ENCODE peak calls at places on chromosomes 3 and 15, in seven cellular contexts. One of them, this sample, is unnamed.
A peak's percentile ranks its signal among the peaks of the same experiment; 100 is the strongest.

GRCh38 chr3:78580691-78581090 is 1187.1 kb downstream of the ROBO1 start:
- DNase-seq in activated CD4-positive, alpha-beta T cell treated with anti-CD3 and anti-CD28 coated beads, Interleukin-2, amount 50 U/mL, for 48 hours: no peak
- DNase-seq in head of caudate nucleus: no peak
- DNase-seq in EL: peak; percentile 10
- DNase-seq in AG08395: no peak
- DNase-seq in midbrain: no peak
- DNase-seq in amygdala: no peak
- DNase-seq in this sample: no peak

GRCh38 chr3:102133376-102133775 is 284.1 kb downstream of the NFKBIZ start:
- DNase-seq in activated CD4-positive, alpha-beta T cell treated with anti-CD3 and anti-CD28 coated beads, Interleukin-2, amount 50 U/mL, for 48 hours: no peak
- DNase-seq in head of caudate nucleus: no peak
- DNase-seq in EL: no peak
- DNase-seq in AG08395: no peak
- DNase-seq in midbrain: no peak
- DNase-seq in amygdala: no peak
- DNase-seq in this sample: no peak

GRCh38 chr15:96053039-96054021 is 277.2 kb upstream of the NR2F2 start:
- DNase-seq in activated CD4-positive, alpha-beta T cell treated with anti-CD3 and anti-CD28 coated beads, Interleukin-2, amount 50 U/mL, for 48 hours: no peak
- DNase-seq in head of caudate nucleus: no peak
- DNase-seq in EL: no peak
- DNase-seq in AG08395: no peak
- DNase-seq in midbrain: no peak
- DNase-seq in amygdala: peak; percentile 32
- DNase-seq in this sample: no peak

GRCh38 chr3:182618981-182619591 is 174.2 kb upstream of the ATP11B start:
- DNase-seq in activated CD4-positive, alpha-beta T cell treated with anti-CD3 and anti-CD28 coated beads, Interleukin-2, amount 50 U/mL, for 48 hours: no peak
- DNase-seq in head of caudate nucleus: no peak
- DNase-seq in EL: peak; percentile 51
- DNase-seq in AG08395: no peak
- DNase-seq in midbrain: no peak
- DNase-seq in amygdala: no peak
- DNase-seq in this sample: no peak

GRCh38 chr3:126442849-126443229 is 32.9 kb downstream of the ZXDC start:
- DNase-seq in activated CD4-positive, alpha-beta T cell treated with anti-CD3 and anti-CD28 coated beads, Interleukin-2, amount 50 U/mL, for 48 hours: no peak
- DNase-seq in head of caudate nucleus: no peak
- DNase-seq in EL: no peak
- DNase-seq in AG08395: no peak
- DNase-seq in midbrain: no peak
- DNase-seq in amygdala: no peak
- DNase-seq in this sample: no peak

GRCh38 chr3:188888321-188889056 is 283.3 kb upstream of the TPRG1 start:
- DNase-seq in activated CD4-positive, alpha-beta T cell treated with anti-CD3 and anti-CD28 coated beads, Interleukin-2, amount 50 U/mL, for 48 hours: no peak
- DNase-seq in head of caudate nucleus: no peak
- DNase-seq in EL: no peak
- DNase-seq in AG08395: no peak
- DNase-seq in midbrain: no peak
- DNase-seq in amygdala: no peak
- DNase-seq in this sample: no peak

GRCh38 chr3:128335621-128336296 is 130.9 kb downstream of the DNAJB8 start:
- DNase-seq in activated CD4-positive, alpha-beta T cell treated with anti-CD3 and anti-CD28 coated beads, Interleukin-2, amount 50 U/mL, for 48 hours: no peak
- DNase-seq in head of caudate nucleus: no peak
- DNase-seq in EL: no peak
- DNase-seq in AG08395: no peak
- DNase-seq in midbrain: no peak
- DNase-seq in amygdala: no peak
- DNase-seq in this sample: no peak

GRCh38 chr3:65173841-65174240 is 486.0 kb upstream of the ADAMTS9 start:
- DNase-seq in activated CD4-positive, alpha-beta T cell treated with anti-CD3 and anti-CD28 coated beads, Interleukin-2, amount 50 U/mL, for 48 hours: no peak
- DNase-seq in head of caudate nucleus: no peak
- DNase-seq in EL: no peak
- DNase-seq in AG08395: no peak
- DNase-seq in midbrain: no peak
- DNase-seq in amygdala: no peak
- DNase-seq in this sample: no peak

GRCh38 chr15:69392352-69392751 is 21.8 kb upstream of the KIF23 start:
- DNase-seq in activated CD4-positive, alpha-beta T cell treated with anti-CD3 and anti-CD28 coated beads, Interleukin-2, amount 50 U/mL, for 48 hours: no peak
- DNase-seq in head of caudate nucleus: no peak
- DNase-seq in EL: peak; percentile 28
- DNase-seq in AG08395: no peak
- DNase-seq in midbrain: no peak
- DNase-seq in amygdala: no peak
- DNase-seq in this sample: no peak

GRCh38 chr15:40305281-40305680 is 2.5 kb downstream of the PLCB2 start:
- DNase-seq in activated CD4-positive, alpha-beta T cell treated with anti-CD3 and anti-CD28 coated beads, Interleukin-2, amount 50 U/mL, for 48 hours: no peak
- DNase-seq in head of caudate nucleus: no peak
- DNase-seq in EL: no peak
- DNase-seq in AG08395: no peak
- DNase-seq in midbrain: no peak
- DNase-seq in amygdala: no peak
- DNase-seq in this sample: no peak

GRCh38 chr3:103644450-103644849 is 1209.6 kb downstream of the ZPLD1 start:
- DNase-seq in activated CD4-positive, alpha-beta T cell treated with anti-CD3 and anti-CD28 coated beads, Interleukin-2, amount 50 U/mL, for 48 hours: no peak
- DNase-seq in head of caudate nucleus: no peak
- DNase-seq in EL: no peak
- DNase-seq in AG08395: no peak
- DNase-seq in midbrain: no peak
- DNase-seq in amygdala: no peak
- DNase-seq in this sample: no peak

GRCh38 chr15:67149859-67150824 is 84.7 kb downstream of the SMAD3 start:
- DNase-seq in activated CD4-positive, alpha-beta T cell treated with anti-CD3 and anti-CD28 coated beads, Interleukin-2, amount 50 U/mL, for 48 hours: peak; percentile 74
- DNase-seq in head of caudate nucleus: no peak
- DNase-seq in EL: peak; percentile 99
- DNase-seq in AG08395: peak; percentile 90
- DNase-seq in midbrain: no peak
- DNase-seq in amygdala: no peak
- DNase-seq in this sample: no peak

GRCh38 chr3:182620715-182621434 is 172.4 kb upstream of the ATP11B start:
- DNase-seq in activated CD4-positive, alpha-beta T cell treated with anti-CD3 and anti-CD28 coated beads, Interleukin-2, amount 50 U/mL, for 48 hours: no peak
- DNase-seq in head of caudate nucleus: no peak
- DNase-seq in EL: no peak
- DNase-seq in AG08395: no peak
- DNase-seq in midbrain: no peak
- DNase-seq in amygdala: no peak
- DNase-seq in this sample: no peak

GRCh38 chr3:141302364-141303141 is 65.8 kb upstream of the ZBTB38 start:
- DNase-seq in activated CD4-positive, alpha-beta T cell treated with anti-CD3 and anti-CD28 coated beads, Interleukin-2, amount 50 U/mL, for 48 hours: no peak
- DNase-seq in head of caudate nucleus: no peak
- DNase-seq in EL: peak; percentile 92
- DNase-seq in AG08395: peak; percentile 79
- DNase-seq in midbrain: no peak
- DNase-seq in amygdala: no peak
- DNase-seq in this sample: no peak

GRCh38 chr3:8954938-8955763 is 8.1 kb downstream of the RAD18 start:
- DNase-seq in activated CD4-positive, alpha-beta T cell treated with anti-CD3 and anti-CD28 coated beads, Interleukin-2, amount 50 U/mL, for 48 hours: no peak
- DNase-seq in head of caudate nucleus: no peak
- DNase-seq in EL: peak; percentile 79
- DNase-seq in AG08395: peak; percentile 64
- DNase-seq in midbrain: no peak
- DNase-seq in amygdala: no peak
- DNase-seq in this sample: no peak

GRCh38 chr3:53274938-53275666 is 19.3 kb upstream of the TKT start:
- DNase-seq in activated CD4-positive, alpha-beta T cell treated with anti-CD3 and anti-CD28 coated beads, Interleukin-2, amount 50 U/mL, for 48 hours: no peak
- DNase-seq in head of caudate nucleus: no peak
- DNase-seq in EL: no peak
- DNase-seq in AG08395: no peak
- DNase-seq in midbrain: no peak
- DNase-seq in amygdala: no peak
- DNase-seq in this sample: no peak

GRCh38 chr3:168162172-168162571 is 66.4 kb upstream of the GOLIM4 start:
- DNase-seq in activated CD4-positive, alpha-beta T cell treated with anti-CD3 and anti-CD28 coated beads, Interleukin-2, amount 50 U/mL, for 48 hours: no peak
- DNase-seq in head of caudate nucleus: no peak
- DNase-seq in EL: no peak
- DNase-seq in AG08395: peak; percentile 52
- DNase-seq in midbrain: no peak
- DNase-seq in amygdala: no peak
- DNase-seq in this sample: no peak

GRCh38 chr3:64214002-64214696 is 11.1 kb downstream of the PRICKLE2 start:
- DNase-seq in activated CD4-positive, alpha-beta T cell treated with anti-CD3 and anti-CD28 coated beads, Interleukin-2, amount 50 U/mL, for 48 hours: no peak
- DNase-seq in head of caudate nucleus: no peak
- DNase-seq in EL: peak; percentile 86
- DNase-seq in AG08395: peak; percentile 71
- DNase-seq in midbrain: no peak
- DNase-seq in amygdala: peak; percentile 52
- DNase-seq in this sample: no peak

This sample was measured in type B pancreatic cell.